ENCODE peak calls at places on chromosomes 13 and 19, in six cellular contexts. Z, G, Q, M, L and S are unnamed samples.

GRCh38 chr19:34402074-34402600 is 2.1 kb upstream of the PDCD2L start:
- DNase-seq in Z (no peak), G (no peak), Q (no peak), M (no peak), L (peak), S (no peak)

GRCh38 chr13:39810091-39810877 is 154.8 kb downstream of the COG6 start:
- DNase-seq in Z (no peak), G (no peak), Q (no peak), M (no peak), L (peak), S (no peak)

GRCh38 chr13:112245179-112245724 is 130.9 kb upstream of the SPACA7 start:
- DNase-seq in Z (no peak), G (no peak), Q (no peak), M (no peak), L (no peak), S (no peak)

GRCh38 chr13:112374271-112374670 is 1.9 kb upstream of the SPACA7 start:
- DNase-seq in Z (no peak), G (no peak), Q (no peak), M (no peak), L (no peak), S (no peak)

GRCh38 chr13:81606074-81606473 is 1265.1 kb upstream of the SPRY2 start:
- DNase-seq in Z (no peak), G (no peak), Q (no peak), M (no peak), L (no peak), S (no peak)

GRCh38 chr13:41827507-41828213 is 133.2 kb downstream of the VWA8 start:
- DNase-seq in Z (peak), G (no peak), Q (no peak), M (peak), L (peak), S (no peak)

GRCh38 chr13:72820156-72820897 is 38.4 kb downstream of the PIBF1 start:
- DNase-seq in Z (no peak), G (no peak), Q (no peak), M (peak), L (no peak), S (no peak)

GRCh38 chr13:110576070-110576394 is 14.5 kb upstream of the RAB20 start:
- DNase-seq in Z (no peak), G (no peak), Q (no peak), M (no peak), L (no peak), S (no peak)

GRCh38 chr19:39307233-39307821 is 11.1 kb downstream of the IFNL1 start:
- DNase-seq in Z (no peak), G (no peak), Q (no peak), M (no peak), L (no peak), S (no peak)

GRCh38 chr19:10915511-10916091 is 12.8 kb downstream of the YIPF2 start:
- DNase-seq in Z (peak), G (no peak), Q (no peak), M (no peak), L (peak), S (no peak)

GRCh38 chr19:48724796-48725753 is 5.5 kb upstream of the MAMSTR start:
- DNase-seq in Z (no peak), G (no peak), Q (peak), M (peak), L (peak), S (no peak)

GRCh38 chr13:72540818-72541217 is 186.6 kb downstream of the MZT1 start:
- DNase-seq in Z (no peak), G (no peak), Q (no peak), M (no peak), L (no peak), S (no peak)

GRCh38 chr13:51590966-51591627 is 6.8 kb downstream of the WDFY2 start:
- DNase-seq in Z (peak), G (no peak), Q (peak), M (no peak), L (peak), S (no peak)

GRCh38 chr13:102836471-102836870 is 9.4 kb upstream of the ERCC5 start:
- DNase-seq in Z (no peak), G (no peak), Q (no peak), M (no peak), L (no peak), S (no peak)

GRCh38 chr19:16040642-16041041 is 35.7 kb upstream of the TPM4 start:
- DNase-seq in Z (no peak), G (no peak), Q (no peak), M (no peak), L (no peak), S (no peak)

GRCh38 chr13:94123543-94123942 is 355.9 kb downstream of the DCT start:
- DNase-seq in Z (no peak), G (no peak), Q (no peak), M (no peak), L (no peak), S (no peak)

GRCh38 chr13:45108716-45109706 is 11.3 kb upstream of the GTF2F2 start:
- DNase-seq in Z (no peak), G (no peak), Q (no peak), M (peak), L (no peak), S (no peak)

GRCh38 chr19:2982556-2982955 is 5.2 kb downstream of the TLE6 start:
- DNase-seq in Z (no peak), G (no peak), Q (no peak), M (no peak), L (no peak), S (no peak)

GRCh38 chr13:51823351-51823750 is 19.4 kb upstream of the DHRS12 start:
- DNase-seq in Z (no peak), G (no peak), Q (no peak), M (no peak), L (no peak), S (no peak)

GRCh38 chr19:30362156-30362754 is 9.9 kb upstream of the ZNF536 start:
- DNase-seq in Z (no peak), G (no peak), Q (no peak), M (peak), L (no peak), S (no peak)

GRCh38 chr13:94239135-94239534 is 240.3 kb downstream of the DCT start:
- DNase-seq in Z (no peak), G (no peak), Q (no peak), M (no peak), L (peak), S (no peak)

GRCh38 chr13:66501187-66501586 is 728.9 kb downstream of the PCDH9 start:
- DNase-seq in Z (no peak), G (no peak), Q (no peak), M (no peak), L (peak), S (no peak)

GRCh38 chr13:43776680-43777079 is 10.1 kb downstream of the ENOX1 start:
- DNase-seq in Z (no peak), G (no peak), Q (no peak), M (no peak), L (no peak), S (no peak)

GRCh38 chr19:7293795-7294570 is at the start of gene INSR:
- DNase-seq in Z (peak), G (peak), Q (peak), M (peak), L (peak), S (peak)

GRCh38 chr13:77749481-77749880 is 52.0 kb downstream of the SLAIN1 start:
- DNase-seq in Z (no peak), G (no peak), Q (no peak), M (no peak), L (no peak), S (no peak)
- TF ChIP-seq CTCF in Z (no peak), G (no peak), Q (no peak), M (no peak), L (no peak), S (no peak)

DNA sequence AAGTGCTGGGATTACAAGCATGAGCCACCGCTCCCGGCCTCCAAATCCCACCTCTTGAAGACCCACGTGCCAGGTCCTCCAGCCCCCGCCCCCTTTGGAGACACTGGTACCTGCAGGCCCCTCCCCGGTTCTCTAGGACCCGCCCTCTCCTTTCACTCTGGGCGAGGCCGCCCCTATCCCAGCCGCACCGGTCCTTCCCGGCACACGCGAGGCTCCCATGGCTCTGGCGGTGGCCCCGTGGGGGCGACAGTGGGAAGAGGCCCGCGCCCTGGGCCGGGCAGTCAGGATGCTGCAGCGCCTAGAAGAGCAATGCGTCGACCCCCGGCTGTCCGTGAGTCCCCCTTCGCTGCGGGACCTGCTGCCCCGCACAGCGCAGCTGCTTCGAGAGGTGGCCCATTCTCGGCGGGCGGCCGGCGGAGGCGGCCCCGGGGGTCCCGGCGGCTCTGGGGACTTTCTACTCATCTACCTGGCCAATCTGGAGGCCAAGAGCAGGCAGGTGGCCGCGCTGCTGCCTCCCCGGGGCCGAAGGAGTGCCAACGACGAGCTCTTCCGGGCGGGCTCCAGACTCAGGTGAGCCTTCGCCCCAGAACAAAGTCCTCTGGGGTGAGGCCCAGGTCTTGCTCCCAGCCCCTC is at the start of gene CBLC:
- DNase-seq in Z (no peak), G (no peak), Q (no peak), M (no peak), L (peak), S (no peak)
- TF ChIP-seq CTCF in Z (no peak), G (no peak), Q (no peak), M (no peak), L (peak), S (no peak)

GRCh38 chr19:46571495-46571894 is 29.6 kb upstream of the CALM3 start:
- DNase-seq in Z (no peak), G (no peak), Q (peak), M (no peak), L (peak), S (no peak)
- TF ChIP-seq CTCF in Z (peak), G (no peak), Q (no peak), M (peak), L (peak), S (no peak)

GRCh38 chr19:5339950-5340636 is 519 bp downstream of the PTPRS start:
- DNase-seq in Z (no peak), G (no peak), Q (no peak), M (no peak), L (peak), S (no peak)
- TF ChIP-seq CTCF in Z (no peak), G (no peak), Q (no peak), M (no peak), L (peak), S (no peak)

DNA sequence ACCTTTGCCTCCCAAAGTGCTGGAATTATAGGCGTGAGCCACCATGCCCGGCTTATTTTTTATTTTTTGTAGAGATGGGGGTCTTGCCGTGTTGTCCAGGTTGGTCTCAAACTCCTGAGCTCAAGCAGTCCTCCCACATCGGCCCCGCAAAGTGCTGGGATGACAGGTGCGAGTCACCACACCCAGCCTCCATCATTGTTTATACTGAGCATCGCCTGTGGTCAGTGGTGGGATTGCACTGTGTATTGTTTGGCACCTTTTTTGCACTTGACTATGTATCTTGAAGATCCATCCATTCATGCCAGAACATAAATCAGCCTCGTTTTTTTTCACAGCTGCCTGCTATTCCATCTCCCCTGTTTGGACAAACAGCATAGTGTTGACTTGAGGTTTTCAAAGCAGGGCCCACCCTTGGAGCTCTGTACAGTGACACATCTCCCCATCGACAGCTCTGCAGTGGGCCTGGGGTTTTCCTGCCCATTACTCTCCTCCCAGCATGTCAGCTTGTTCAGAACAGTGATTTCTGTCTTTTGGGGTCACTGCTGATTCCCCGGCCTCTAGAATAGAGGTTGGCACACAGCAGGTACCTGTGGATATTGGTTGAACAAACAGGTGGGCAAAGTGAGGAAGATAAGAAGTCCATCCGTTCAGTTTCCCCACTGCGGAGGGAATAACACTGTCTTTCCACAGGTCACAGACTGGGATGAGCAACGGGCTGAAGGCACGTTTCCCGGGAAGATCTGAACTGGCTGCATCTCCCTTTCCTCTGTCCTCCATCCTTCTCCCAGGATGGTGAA is 8.2 kb upstream of the UPK1A start:
- DNase-seq in Z (no peak), G (no peak), Q (no peak), M (no peak), L (peak), S (no peak)
- TF ChIP-seq CTCF in Z (no peak), G (no peak), Q (no peak), M (peak), L (peak), S (no peak)

DNA sequence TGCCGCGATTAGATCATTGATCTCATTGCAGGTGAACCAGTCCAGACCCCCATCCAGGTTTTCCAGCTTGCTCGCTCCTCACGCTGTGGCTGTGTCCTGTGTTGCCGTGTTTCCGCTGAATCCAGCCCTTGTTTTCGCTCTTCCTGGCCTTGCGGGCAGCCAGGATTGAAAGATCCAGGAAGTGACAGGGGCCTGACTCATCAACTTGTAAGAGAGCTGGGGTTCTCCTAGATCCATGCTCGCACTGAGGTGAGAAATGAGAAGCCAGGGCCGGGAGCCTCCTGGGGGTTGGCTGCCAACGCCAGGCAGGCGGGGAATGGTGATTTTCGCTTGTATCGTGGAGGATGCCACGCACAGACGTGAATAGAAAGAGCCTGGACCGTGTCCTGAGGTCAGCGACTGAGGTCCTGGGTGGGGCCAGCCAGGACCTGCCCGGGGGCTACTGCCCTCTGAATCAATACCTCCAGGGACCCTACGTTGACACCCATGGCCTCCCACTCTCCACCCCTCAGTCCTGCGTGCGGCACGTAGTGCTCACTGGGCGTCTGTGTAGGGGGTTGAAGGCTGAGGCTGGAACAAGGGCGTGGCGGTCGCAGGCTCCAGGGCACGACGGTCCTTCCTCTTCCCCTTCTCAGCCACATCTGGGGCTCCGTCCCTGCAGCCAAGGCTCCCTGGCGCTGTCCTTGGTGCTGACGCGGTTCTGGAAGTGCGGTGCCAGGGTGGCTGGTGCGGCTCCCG is 7.3 kb upstream of the PTPRH start:
- DNase-seq in Z (peak), G (peak), Q (peak), M (peak), L (peak), S (peak)
- TF ChIP-seq CTCF in Z (no peak), G (no peak), Q (no peak), M (no peak), L (no peak), S (no peak)

GRCh38 chr19:58575183-58576041 is 2.3 kb upstream of the MZF1 start:
- DNase-seq in Z (peak), G (peak), Q (peak), M (peak), L (peak), S (peak)
- TF ChIP-seq CTCF in Z (no peak), G (no peak), Q (no peak), M (no peak), L (no peak), S (no peak)